ENCODE peak calls at places on chromosomes 2 and 18, in ten cellular contexts. W is PC-3; G is stimulated activated CD8-positive, alpha-beta memory T cell treated with anti-CD3 and anti-CD28 coated beads, Interleukin-15, amount 100 ng/mL, for 1 hour; H is NCI-H2081; D is natural killer cell treated with Interleukin-12 subunit alpha and Interleukin-12 subunit beta and Interleukin-15 and Interleukin-18, amount 100 ng/mL, for 72 hours; X is ovary; Y is GM12891; S is effector CD4-positive, alpha-beta T cell; F is NCI-H510A; Z is cardiac muscle cell. K is an unnamed sample.

GRCh38 chr2:136305517-136306192 is 187.7 kb upstream of the CXCR4 start:
- DNase-seq in X (no peak), D (peak; percentile 70), S (no peak), H (peak; percentile 56), Y (no peak), W (no peak), Z (no peak), F (no peak), G (no peak), K (no peak)

GRCh38 chr2:190359896-190360376 is 16.5 kb downstream of the INPP1 start:
- DNase-seq in G (no peak), W (no peak), Z (peak; percentile 29), D (no peak), Y (no peak), S (peak; percentile 6), X (peak; percentile 67), H (peak; percentile 80), F (no peak), K (no peak)

GRCh38 chr2:174487536-174488162 is 820 bp upstream of the GPR155 start:
- DNase-seq in Y (no peak), G (no peak), Z (no peak), S (no peak), F (no peak), H (no peak), D (no peak), X (no peak), W (no peak), K (no peak)

GRCh38 chr2:239374896-239375277 is 25.9 kb downstream of the HDAC4 start:
- DNase-seq in H (no peak), S (no peak), X (no peak), F (no peak), Y (no peak), D (peak; percentile 16), Z (no peak), G (no peak), W (no peak), K (no peak)

GRCh38 chr2:32960238-32960637 is 13.5 kb downstream of the LTBP1 start:
- DNase-seq in Y (no peak), Z (no peak), S (no peak), X (no peak), H (no peak), W (no peak), G (no peak), F (no peak), D (no peak), K (no peak)

GRCh38 chr2:165390875-165391274 is 78.6 kb upstream of the CSRNP3 start:
- DNase-seq in F (no peak), D (no peak), Y (no peak), S (no peak), X (no peak), W (no peak), H (peak; percentile 91), G (no peak), Z (no peak), K (no peak)

GRCh38 chr2:64998658-64999061 is 9.5 kb downstream of the SLC1A4 start:
- DNase-seq in S (no peak), D (no peak), G (no peak), X (no peak), Y (no peak), H (no peak), W (no peak), F (no peak), Z (peak; percentile 61), K (no peak)

GRCh38 chr18:10418836-10419235 is 35.6 kb upstream of the APCDD1 start:
- DNase-seq in F (no peak), S (no peak), D (no peak), Z (no peak), G (no peak), X (no peak), H (no peak), Y (no peak), W (no peak), K (no peak)

GRCh38 chr2:3730646-3731045 is 27.3 kb downstream of the DCDC2C start:
- DNase-seq in X (no peak), D (no peak), F (no peak), Y (no peak), H (no peak), Z (no peak), W (peak; percentile 88), G (no peak), S (no peak), K (no peak)

GRCh38 chr2:189683348-189683747 is 8.9 kb downstream of the ANKAR start:
- DNase-seq in D (no peak), Y (no peak), X (no peak), Z (no peak), G (no peak), S (no peak), W (peak; percentile 45), F (no peak), H (no peak), K (no peak)

GRCh38 chr18:11366410-11366809 is 217.0 kb upstream of the PIEZO2 start:
- DNase-seq in Y (no peak), D (no peak), W (no peak), F (peak; percentile 30), S (no peak), Z (peak; percentile 81), X (no peak), G (no peak), H (no peak), K (no peak)

GRCh38 chr2:227154976-227155375 is 9.0 kb downstream of the COL4A4 start:
- DNase-seq in W (no peak), X (no peak), Y (no peak), F (no peak), Z (no peak), D (no peak), S (no peak), G (no peak), H (no peak), K (no peak)

GRCh38 chr2:169964740-169965139 is 137.5 kb downstream of the UBR3 start:
- DNase-seq in S (no peak), Z (no peak), X (no peak), W (peak; percentile 8), F (no peak), D (no peak), H (no peak), G (no peak), Y (no peak), K (no peak)

GRCh38 chr2:20400306-20400705 is 46.6 kb upstream of the RHOB start:
- DNase-seq in D (no peak), X (no peak), G (no peak), Z (no peak), F (no peak), S (no peak), W (no peak), H (no peak), Y (no peak), K (no peak)

GRCh38 chr2:23482188-23482587 is 97.2 kb downstream of the KLHL29 start:
- DNase-seq in W (no peak), S (no peak), Z (no peak), G (no peak), X (no peak), H (peak; percentile 44), Y (no peak), D (no peak), F (no peak), K (no peak)

GRCh38 chr18:32707153-32707552 is 65.7 kb downstream of the KLHL14 start:
- DNase-seq in S (no peak), H (peak; percentile 80), Y (no peak), D (no peak), X (no peak), G (no peak), Z (no peak), F (no peak), W (no peak), K (no peak)

GRCh38 chr2:174161490-174161889 is 86.8 kb downstream of the OLA1 start:
- DNase-seq in F (no peak), Y (no peak), Z (no peak), G (no peak), X (no peak), W (no peak), S (no peak), D (no peak), H (no peak), K (no peak)

GRCh38 chr2:175454953-175455389 is 273.5 kb upstream of the ATP5MC3 start:
- DNase-seq in D (no peak), S (no peak), Y (no peak), Z (no peak), G (no peak), X (no peak), W (no peak), H (no peak), F (no peak), K (no peak)

GRCh38 chr2:118849226-118850170 is 2.0 kb upstream of the EN1 start:
- DNase-seq in D (peak; percentile 16), X (no peak), G (no peak), F (no peak), W (no peak), Y (no peak), H (no peak), S (no peak), Z (no peak), K (peak; percentile 24)

GRCh38 chr2:144213797-144214196 is 306.1 kb downstream of the ZEB2 start:
- DNase-seq in W (no peak), Y (peak; percentile 3), D (no peak), S (no peak), Z (no peak), X (no peak), F (no peak), G (no peak), H (no peak), K (no peak)

GRCh38 chr2:30979822-30980245 is 158.4 kb downstream of the GALNT14 start:
- DNase-seq in D (no peak), X (peak; percentile 58), W (peak; percentile 84), H (no peak), F (no peak), G (no peak), Y (no peak), Z (peak; percentile 30), S (no peak), K (no peak)

GRCh38 chr2:106562826-106563594 is 75.8 kb downstream of the CD8B2 start:
- DNase-seq in H (no peak), Y (no peak), X (no peak), S (no peak), F (no peak), Z (no peak), D (no peak), G (no peak), W (no peak), K (no peak)

GRCh38 chr18:72819050-72819449 is 48.7 kb downstream of the NETO1 start:
- DNase-seq in X (no peak), Z (no peak), F (no peak), G (no peak), H (no peak), S (no peak), Y (no peak), W (peak; percentile 11), D (no peak), K (no peak)

GRCh38 chr2:231940795-231941194 is 14.6 kb upstream of the NPPC start:
- DNase-seq in W (no peak), S (no peak), D (no peak), Y (no peak), H (no peak), Z (no peak), X (no peak), G (no peak), F (peak; percentile 50), K (no peak)

GRCh38 chr2:143171817-143172216 is 42.6 kb downstream of the ARHGAP15 start:
- DNase-seq in S (no peak), G (no peak), W (peak; percentile 20), F (no peak), D (no peak), X (no peak), Y (no peak), Z (no peak), H (peak; percentile 5), K (no peak)

GRCh38 chr2:33598472-33599174 is 476 bp downstream of the FAM98A start:
- DNase-seq in F (peak; percentile 2), D (no peak), H (peak; percentile 58), S (peak; percentile 23), G (no peak), Z (peak; percentile 71), W (peak; percentile 49), Y (peak; percentile 35), X (no peak), K (no peak)

GRCh38 chr2:23563151-23563550 is 178.2 kb downstream of the KLHL29 start:
- DNase-seq in H (no peak), G (no peak), Z (no peak), D (no peak), Y (no peak), S (no peak), W (no peak), X (no peak), F (no peak), K (no peak)

GRCh38 chr2:127662937-127663565 is 12.3 kb downstream of the LIMS2 start:
- DNase-seq in H (no peak), W (no peak), F (no peak), Y (no peak), G (no peak), X (peak; percentile 19), D (no peak), S (no peak), Z (no peak), K (no peak)

K was measured in frontal cortex.